ENCODE peak calls at places on chromosomes 2 and 18, in four cellular contexts. T is keratinocyte, W is tibial artery, E is neural progenitor cell. V is an unnamed sample.

GRCh38 chr2:138207531-138207930 is 243.3 kb downstream of the HNMT start:
- DNase-seq in T (no peak), W (no peak), E (no peak), V (no peak)

GRCh38 chr2:241257419-241258032 is 57.9 kb downstream of the HDLBP start:
- DNase-seq in T (no peak), W (no peak), E (no peak), V (no peak)

GRCh38 chr2:130336877-130337734 is 5.6 kb upstream of the IMP4 start:
- DNase-seq in T (peak), W (peak), E (peak), V (peak)

GRCh38 chr2:85504434-85505261 is 34.3 kb upstream of the MAT2A start:
- DNase-seq in T (peak), W (peak), E (no peak), V (no peak)

GRCh38 chr2:231464576-231465540 is 574 bp upstream of the NCL start:
- DNase-seq in T (no peak), W (peak), E (peak), V (peak)

GRCh38 chr2:231410293-231411004 is 14.9 kb downstream of the B3GNT7 start:
- DNase-seq in T (no peak), W (no peak), E (peak), V (no peak)

GRCh38 chr2:182852787-182853186 is 13.7 kb downstream of the FRZB start:
- DNase-seq in T (no peak), W (no peak), E (no peak), V (no peak)

GRCh38 chr18:40056085-40056484 is 1898.9 kb upstream of the PIK3C3 start:
- DNase-seq in T (no peak), W (no peak), E (no peak), V (no peak)

GRCh38 chr2:132909427-132909826 is 239.4 kb upstream of the LYPD1 start:
- DNase-seq in T (no peak), W (no peak), E (no peak), V (no peak)

GRCh38 chr2:132910432-132910831 is 240.4 kb upstream of the LYPD1 start:
- DNase-seq in T (no peak), W (no peak), E (no peak), V (no peak)

GRCh38 chr2:132915812-132916211 is 245.8 kb upstream of the LYPD1 start:
- DNase-seq in T (no peak), W (no peak), E (no peak), V (no peak)

GRCh38 chr2:132916219-132916618 is 246.2 kb upstream of the LYPD1 start:
- DNase-seq in T (no peak), W (no peak), E (no peak), V (no peak)

GRCh38 chr2:132911726-132912724 is 242.0 kb upstream of the LYPD1 start:
- DNase-seq in T (no peak), W (no peak), E (peak), V (no peak)
- TF ChIP-seq CTCF in T (no peak), W (no peak), E (peak), V (peak)

GRCh38 chr2:26184555-26185303 is 11.8 kb downstream of the GAREM2 start:
- DNase-seq in T (no peak), W (peak), E (peak), V (peak)
- TF ChIP-seq CTCF in T (no peak), W (peak), E (peak), V (peak)

GRCh38 chr2:65319674-65320041 is 92.0 kb downstream of the ACTR2 start:
- DNase-seq in T (no peak), W (no peak), E (no peak), V (no peak)

GRCh38 chr2:65319080-65319673 is 91.5 kb downstream of the ACTR2 start:
- DNase-seq in T (no peak), W (no peak), E (no peak), V (no peak)

GRCh38 chr2:65316072-65316471 is 88.4 kb downstream of the ACTR2 start:
- DNase-seq in T (peak), W (peak), E (no peak), V (no peak)

GRCh38 chr2:65317841-65318240 is 90.2 kb downstream of the ACTR2 start:
- DNase-seq in T (peak), W (no peak), E (no peak), V (no peak)

GRCh38 chr2:65320042-65320711 is 92.5 kb downstream of the ACTR2 start:
- DNase-seq in T (peak), W (no peak), E (no peak), V (no peak)
- TF ChIP-seq CTCF in T (peak), W (no peak), E (peak), V (peak)

DNA sequence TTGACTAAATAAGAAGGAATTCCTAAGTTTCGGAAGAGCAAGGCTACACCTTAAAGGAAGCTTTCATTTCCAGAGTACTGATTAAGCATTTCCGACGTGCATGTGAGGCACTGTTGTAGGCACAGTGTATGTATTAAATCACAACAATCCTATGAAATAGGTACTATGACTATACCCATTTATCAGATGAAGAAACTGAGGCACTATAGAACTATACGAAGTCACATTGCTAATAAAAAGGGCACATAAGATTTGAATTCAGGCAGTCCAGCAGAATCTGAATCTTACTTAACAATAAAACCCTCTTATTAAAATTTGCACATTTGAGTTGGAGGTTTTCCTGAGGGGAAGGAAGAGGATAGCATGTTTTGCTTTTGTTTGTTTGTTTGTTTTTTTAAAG is 243.5 kb upstream of the FANCL start:
- DNase-seq in T (no peak), W (no peak), E (no peak), V (no peak)
- TF ChIP-seq CTCF in T (no peak), W (no peak), E (no peak), V (no peak)

GRCh38 chr2:74532222-74532621 is 2.5 kb downstream of the HTRA2 start:
- DNase-seq in T (no peak), W (no peak), E (no peak), V (no peak)
- TF ChIP-seq CTCF in T (peak), W (no peak), E (no peak), V (peak)

GRCh38 chr2:96260404-96261260 is 5.2 kb downstream of the TMEM127 start:
- DNase-seq in T (no peak), W (peak), E (peak), V (no peak)
- TF ChIP-seq CTCF in T (peak), W (peak), E (peak), V (peak)

DNA sequence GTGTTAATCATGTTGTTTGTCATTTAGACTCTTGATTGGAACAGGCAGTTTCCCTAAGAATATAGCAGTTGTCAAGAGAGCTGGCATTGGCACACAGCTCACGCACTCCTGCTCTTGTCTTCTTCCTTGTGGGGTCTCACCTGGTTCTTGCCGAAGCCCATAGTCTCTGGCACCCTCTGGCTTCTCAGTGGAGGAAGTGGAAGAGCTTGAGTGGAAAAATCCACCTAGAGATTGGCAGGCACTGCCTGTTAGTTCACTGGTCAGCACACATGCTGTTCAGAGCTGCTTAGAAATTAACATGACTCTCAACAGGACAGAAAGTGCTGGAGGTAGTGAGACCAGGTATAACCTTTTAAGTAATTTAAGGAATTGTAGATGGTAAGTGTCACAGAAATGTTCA is 28.3 kb downstream of the SCTR start:
- DNase-seq in T (no peak), W (no peak), E (no peak), V (no peak)
- TF ChIP-seq CTCF in T (no peak), W (no peak), E (no peak), V (no peak)

GRCh38 chr18:33757037-33757436 is 179.0 kb downstream of the ASXL3 start:
- DNase-seq in T (no peak), W (no peak), E (no peak), V (no peak)

GRCh38 chr18:33755918-33756590 is 178.0 kb downstream of the ASXL3 start:
- DNase-seq in T (peak), W (no peak), E (no peak), V (no peak)

GRCh38 chr18:33761363-33761762 is 183.3 kb downstream of the ASXL3 start:
- DNase-seq in T (no peak), W (no peak), E (peak), V (no peak)
- TF ChIP-seq CTCF in T (peak), W (peak), E (peak), V (peak)

GRCh38 chr2:46230677-46231425 is 66.4 kb upstream of the EPAS1 start:
- DNase-seq in T (no peak), W (no peak), E (no peak), V (no peak)

GRCh38 chr2:46230115-46230571 is 67.1 kb upstream of the EPAS1 start:
- DNase-seq in T (no peak), W (peak), E (no peak), V (no peak)

GRCh38 chr2:46227674-46228289 is 69.4 kb upstream of the EPAS1 start:
- DNase-seq in T (no peak), W (no peak), E (no peak), V (no peak)

GRCh38 chr2:46231721-46232120 is 65.5 kb upstream of the EPAS1 start:
- DNase-seq in T (no peak), W (no peak), E (no peak), V (no peak)

DNA sequence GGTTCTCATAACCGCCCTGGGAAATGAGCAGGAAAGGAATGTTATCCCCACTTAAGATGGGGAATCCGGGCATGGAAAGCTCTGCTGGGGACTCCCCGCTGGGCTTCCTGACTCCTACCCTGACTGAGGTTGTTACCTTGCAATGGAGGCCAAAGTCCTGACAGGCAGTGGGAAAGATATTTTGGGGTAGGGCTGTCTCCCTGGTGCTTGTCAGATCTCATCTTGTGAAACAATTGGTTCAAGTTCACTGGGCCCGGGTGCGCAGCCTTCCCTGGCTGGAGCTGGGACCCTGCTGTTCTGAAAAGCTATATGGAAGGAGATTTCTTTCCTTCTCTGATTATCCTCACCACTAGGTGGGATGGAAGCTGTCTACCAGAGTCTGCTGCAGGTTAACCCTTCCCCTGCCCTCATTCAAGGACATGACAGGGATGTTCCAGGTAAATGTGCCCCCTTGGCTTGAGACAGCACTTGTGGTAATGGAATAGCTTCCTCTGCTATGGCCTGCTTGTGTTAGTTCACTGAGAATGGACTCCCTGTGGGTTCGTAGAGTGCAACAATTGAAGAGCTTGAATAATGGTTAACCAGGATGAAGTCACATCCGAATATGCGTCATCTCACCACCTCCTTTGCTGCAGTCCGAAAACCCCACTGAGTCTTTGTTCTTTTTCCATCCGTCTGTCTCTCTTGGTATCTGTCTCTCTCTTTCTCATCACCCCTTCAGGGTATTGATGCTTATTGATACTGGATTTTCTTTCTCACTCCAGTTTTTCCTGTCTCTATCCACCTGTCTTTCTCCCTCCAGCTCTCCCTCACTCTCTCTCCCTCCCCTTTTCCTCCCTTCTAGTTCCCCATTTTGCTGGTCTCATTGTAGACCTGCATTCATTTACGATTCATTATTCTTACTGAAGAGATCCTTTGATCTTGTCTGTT is 67.8 kb upstream of the EPAS1 start:
- DNase-seq in T (no peak), W (no peak), E (peak), V (no peak)
- TF ChIP-seq CTCF in T (no peak), W (no peak), E (peak), V (no peak)